ENCODE peak calls at places on chromosome 15, in seven cellular contexts. One of them, this sample, is unnamed.

GRCh38 chr15:31382693-31383005 is 56.0 kb downstream of the KLF13 start:
- DNase-seq in tibial artery: no peak
- DNase-seq in pancreas: peak; percentile 7
- DNase-seq in neural progenitor cell: no peak
- DNase-seq in H9: no peak
- DNase-seq in thoracic aorta: no peak
- DNase-seq in CD4-positive, alpha-beta T cell: no peak
- DNase-seq in this sample: no peak

GRCh38 chr15:43134157-43134637 is 811 bp downstream of the TMEM62 start:
- DNase-seq in tibial artery: no peak
- DNase-seq in pancreas: no peak
- DNase-seq in neural progenitor cell: peak; percentile 22
- DNase-seq in H9: peak; percentile 37
- DNase-seq in thoracic aorta: no peak
- DNase-seq in CD4-positive, alpha-beta T cell: no peak
- DNase-seq in this sample: peak; percentile 26

GRCh38 chr15:69125236-69125635 is 35.2 kb upstream of the GLCE start:
- DNase-seq in tibial artery: no peak
- DNase-seq in pancreas: no peak
- DNase-seq in neural progenitor cell: peak; percentile 11
- DNase-seq in H9: no peak
- DNase-seq in thoracic aorta: no peak
- DNase-seq in CD4-positive, alpha-beta T cell: no peak
- DNase-seq in this sample: no peak

GRCh38 chr15:48579945-48580671 is 65.4 kb downstream of the FBN1 start:
- DNase-seq in tibial artery: no peak
- DNase-seq in pancreas: no peak
- DNase-seq in neural progenitor cell: no peak
- DNase-seq in H9: no peak
- DNase-seq in thoracic aorta: no peak
- DNase-seq in CD4-positive, alpha-beta T cell: no peak
- DNase-seq in this sample: no peak

GRCh38 chr15:35443376-35443775 is 102.6 kb downstream of the DPH6 start:
- DNase-seq in tibial artery: no peak
- DNase-seq in pancreas: no peak
- DNase-seq in neural progenitor cell: no peak
- DNase-seq in H9: no peak
- DNase-seq in thoracic aorta: no peak
- DNase-seq in CD4-positive, alpha-beta T cell: no peak
- DNase-seq in this sample: no peak

GRCh38 chr15:82919231-82919886 is 33.2 kb downstream of the HOMER2 start:
- DNase-seq in tibial artery: no peak
- DNase-seq in pancreas: peak; percentile 86
- DNase-seq in neural progenitor cell: no peak
- DNase-seq in H9: no peak
- DNase-seq in thoracic aorta: no peak
- DNase-seq in CD4-positive, alpha-beta T cell: no peak
- DNase-seq in this sample: peak; percentile 53

GRCh38 chr15:96160269-96160668 is 170.2 kb upstream of the NR2F2 start:
- DNase-seq in tibial artery: peak; percentile 67
- DNase-seq in pancreas: peak; percentile 48
- DNase-seq in neural progenitor cell: no peak
- DNase-seq in H9: no peak
- DNase-seq in thoracic aorta: no peak
- DNase-seq in CD4-positive, alpha-beta T cell: no peak
- DNase-seq in this sample: no peak

GRCh38 chr15:38085104-38085503 is 150.7 kb downstream of the TMCO5A start:
- DNase-seq in tibial artery: no peak
- DNase-seq in pancreas: no peak
- DNase-seq in neural progenitor cell: no peak
- DNase-seq in H9: no peak
- DNase-seq in thoracic aorta: no peak
- DNase-seq in CD4-positive, alpha-beta T cell: no peak
- DNase-seq in this sample: no peak

GRCh38 chr15:70428211-70428822 is 330.6 kb upstream of the TLE3 start:
- DNase-seq in tibial artery: no peak
- DNase-seq in pancreas: no peak
- DNase-seq in neural progenitor cell: no peak
- DNase-seq in H9: no peak
- DNase-seq in thoracic aorta: no peak
- DNase-seq in CD4-positive, alpha-beta T cell: no peak
- DNase-seq in this sample: no peak

GRCh38 chr15:96974761-96975160 is 644.3 kb downstream of the NR2F2 start:
- DNase-seq in tibial artery: no peak
- DNase-seq in pancreas: no peak
- DNase-seq in neural progenitor cell: no peak
- DNase-seq in H9: no peak
- DNase-seq in thoracic aorta: no peak
- DNase-seq in CD4-positive, alpha-beta T cell: no peak
- DNase-seq in this sample: no peak

GRCh38 chr15:48582472-48583235 is 62.9 kb downstream of the FBN1 start:
- DNase-seq in tibial artery: no peak
- DNase-seq in pancreas: no peak
- DNase-seq in neural progenitor cell: no peak
- DNase-seq in H9: no peak
- DNase-seq in thoracic aorta: no peak
- DNase-seq in CD4-positive, alpha-beta T cell: no peak
- DNase-seq in this sample: no peak

GRCh38 chr15:39934415-39935044 is 615 bp downstream of the EIF2AK4 start:
- DNase-seq in tibial artery: no peak
- DNase-seq in pancreas: no peak
- DNase-seq in neural progenitor cell: peak; percentile 44
- DNase-seq in H9: no peak
- DNase-seq in thoracic aorta: no peak
- DNase-seq in CD4-positive, alpha-beta T cell: no peak
- DNase-seq in this sample: peak; percentile 20

GRCh38 chr15:35702946-35703495 is 157.1 kb upstream of the DPH6 start:
- DNase-seq in tibial artery: no peak
- DNase-seq in pancreas: no peak
- DNase-seq in neural progenitor cell: no peak
- DNase-seq in H9: no peak
- DNase-seq in thoracic aorta: no peak
- DNase-seq in CD4-positive, alpha-beta T cell: no peak
- DNase-seq in this sample: no peak

DNA sequence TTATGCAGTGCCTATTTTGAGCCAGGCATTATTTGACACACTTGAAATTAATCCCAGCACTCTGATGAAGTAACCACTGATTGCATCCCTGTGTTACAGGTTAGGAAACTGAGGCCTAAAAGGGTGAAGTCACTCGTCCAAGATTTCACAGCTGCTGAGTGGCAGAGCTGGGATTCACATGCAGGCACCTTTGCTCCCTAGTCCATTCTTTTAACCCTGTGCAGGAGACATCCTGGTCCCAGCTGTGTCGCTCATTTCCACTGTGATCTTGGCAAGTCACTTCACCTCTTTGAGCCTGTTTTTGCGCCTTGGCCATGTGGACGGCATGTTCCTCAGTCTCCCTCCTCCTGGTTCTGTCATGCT is 70.5 kb downstream of the SMAD6 start:
- DNase-seq in tibial artery: no peak
- DNase-seq in pancreas: no peak
- DNase-seq in neural progenitor cell: no peak
- DNase-seq in H9: no peak
- DNase-seq in thoracic aorta: no peak
- DNase-seq in CD4-positive, alpha-beta T cell: no peak
- DNase-seq in this sample: no peak
- H3K27ac ChIP-seq in tibial artery: peak overlapping the region; percentile 69
- H3K27ac ChIP-seq in pancreas: peak overlapping the region; percentile 87
- H3K27ac ChIP-seq in neural progenitor cell: peak overlapping the region; percentile 93
- H3K27ac ChIP-seq in H9: no peak overlapping the region
- H3K27ac ChIP-seq in thoracic aorta: peak overlapping the region; percentile 76
- H3K27ac ChIP-seq in CD4-positive, alpha-beta T cell: no peak overlapping the region
- H3K27ac ChIP-seq in this sample: no peak overlapping the region

GRCh38 chr15:98647774-98648653 is at the start of gene IGF1R:
- DNase-seq in tibial artery: peak; percentile 86
- DNase-seq in pancreas: peak; percentile 85
- DNase-seq in neural progenitor cell: peak; percentile 96
- DNase-seq in H9: peak; percentile 86
- DNase-seq in thoracic aorta: peak; percentile 53
- DNase-seq in CD4-positive, alpha-beta T cell: peak; percentile 89
- DNase-seq in this sample: peak; percentile 78
- TF ChIP-seq CTCF in tibial artery: no peak
- TF ChIP-seq CTCF in pancreas: no peak
- TF ChIP-seq CTCF in neural progenitor cell: peak; percentile 9
- TF ChIP-seq CTCF in H9: no peak
- TF ChIP-seq CTCF in thoracic aorta: peak; percentile 2
- TF ChIP-seq CTCF in CD4-positive, alpha-beta T cell: peak; percentile 17
- TF ChIP-seq CTCF in this sample: peak; percentile 60

DNA sequence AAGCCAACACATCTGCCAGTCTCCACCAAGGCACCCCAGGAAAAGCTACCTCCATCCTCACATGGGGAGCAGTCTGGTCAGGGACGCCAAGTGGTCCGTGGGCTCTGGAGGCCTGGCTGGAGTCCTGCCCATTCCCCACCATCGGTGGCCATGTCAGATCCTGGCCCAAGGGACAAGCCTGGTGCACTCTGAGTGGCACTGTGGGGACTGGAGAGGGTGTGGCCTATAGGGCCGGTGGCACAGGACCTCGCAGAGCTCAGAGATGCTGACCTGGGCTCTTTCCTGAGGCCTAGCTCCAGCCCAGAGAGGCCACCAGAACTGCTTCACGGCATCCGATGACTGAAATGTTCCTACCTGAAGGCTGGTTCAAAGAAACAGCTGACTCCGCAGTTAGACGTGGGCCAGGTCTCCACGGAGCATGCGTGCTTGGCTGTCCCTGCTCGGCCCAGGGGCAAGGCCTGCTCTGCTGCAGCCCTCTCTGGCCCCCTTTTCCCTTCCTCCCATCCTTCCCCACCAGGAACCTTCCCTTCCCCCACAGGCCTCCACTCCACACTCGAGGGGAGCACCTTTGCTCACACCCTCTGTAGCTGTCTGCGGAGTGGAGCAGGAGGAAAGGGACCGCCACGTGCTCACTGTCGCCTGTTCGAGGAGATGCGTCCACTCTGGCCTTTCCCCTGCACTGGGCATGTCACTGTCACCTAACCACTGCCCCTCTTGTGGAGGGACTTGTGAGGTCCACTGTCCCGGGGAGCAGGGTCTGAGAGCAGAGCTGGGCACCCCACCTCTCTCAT is 119.3 kb downstream of the CHSY1 start:
- DNase-seq in tibial artery: no peak
- DNase-seq in pancreas: no peak
- DNase-seq in neural progenitor cell: no peak
- DNase-seq in H9: no peak
- DNase-seq in thoracic aorta: no peak
- DNase-seq in CD4-positive, alpha-beta T cell: no peak
- DNase-seq in this sample: no peak
- H3K27ac ChIP-seq in tibial artery: no peak overlapping the region
- H3K27ac ChIP-seq in pancreas: no peak overlapping the region
- H3K27ac ChIP-seq in neural progenitor cell: no peak overlapping the region
- H3K27ac ChIP-seq in H9: no peak overlapping the region
- H3K27ac ChIP-seq in thoracic aorta: no peak overlapping the region
- H3K27ac ChIP-seq in CD4-positive, alpha-beta T cell: no peak overlapping the region
- H3K27ac ChIP-seq in this sample: no peak overlapping the region

GRCh38 chr15:75043509-75044257 is 20.3 kb downstream of the PPCDC start:
- DNase-seq in tibial artery: peak; percentile 99
- DNase-seq in pancreas: peak; percentile 96
- DNase-seq in neural progenitor cell: no peak
- DNase-seq in H9: no peak
- DNase-seq in thoracic aorta: peak; percentile 93
- DNase-seq in CD4-positive, alpha-beta T cell: no peak
- DNase-seq in this sample: no peak
- TF ChIP-seq CTCF in tibial artery: peak; percentile 70
- TF ChIP-seq CTCF in pancreas: no peak
- TF ChIP-seq CTCF in neural progenitor cell: no peak
- TF ChIP-seq CTCF in H9: no peak
- TF ChIP-seq CTCF in thoracic aorta: peak; percentile 39
- TF ChIP-seq CTCF in CD4-positive, alpha-beta T cell: no peak
- TF ChIP-seq CTCF in this sample: no peak

GRCh38 chr15:90033006-90033405 is 31.9 kb downstream of the ZNF710 start:
- DNase-seq in tibial artery: peak; percentile 0
- DNase-seq in pancreas: no peak
- DNase-seq in neural progenitor cell: no peak
- DNase-seq in H9: no peak
- DNase-seq in thoracic aorta: no peak
- DNase-seq in CD4-positive, alpha-beta T cell: no peak
- DNase-seq in this sample: no peak
- H3K27ac ChIP-seq in tibial artery: no peak overlapping the region
- H3K27ac ChIP-seq in pancreas: peak overlapping the region; percentile 71
- H3K27ac ChIP-seq in neural progenitor cell: no peak overlapping the region
- H3K27ac ChIP-seq in H9: no peak overlapping the region
- H3K27ac ChIP-seq in thoracic aorta: no peak overlapping the region
- H3K27ac ChIP-seq in CD4-positive, alpha-beta T cell: no peak overlapping the region
- H3K27ac ChIP-seq in this sample: peak overlapping the region; percentile 24

GRCh38 chr15:22241451-22241850 is 161.1 kb downstream of the OR4M2 start:
- DNase-seq in tibial artery: no peak
- DNase-seq in pancreas: no peak
- DNase-seq in neural progenitor cell: no peak
- DNase-seq in H9: no peak
- DNase-seq in thoracic aorta: no peak
- DNase-seq in CD4-positive, alpha-beta T cell: no peak
- DNase-seq in this sample: no peak

GRCh38 chr15:22240951-22241350 is 160.6 kb downstream of the OR4M2 start:
- DNase-seq in tibial artery: no peak
- DNase-seq in pancreas: no peak
- DNase-seq in neural progenitor cell: no peak
- DNase-seq in H9: no peak
- DNase-seq in thoracic aorta: no peak
- DNase-seq in CD4-positive, alpha-beta T cell: no peak
- DNase-seq in this sample: no peak

GRCh38 chr15:22239806-22240180 is 159.5 kb downstream of the OR4M2 start:
- DNase-seq in tibial artery: no peak
- DNase-seq in pancreas: no peak
- DNase-seq in neural progenitor cell: no peak
- DNase-seq in H9: no peak
- DNase-seq in thoracic aorta: no peak
- DNase-seq in CD4-positive, alpha-beta T cell: no peak
- DNase-seq in this sample: no peak

GRCh38 chr15:22240403-22240802 is 160.1 kb downstream of the OR4M2 start:
- DNase-seq in tibial artery: no peak
- DNase-seq in pancreas: no peak
- DNase-seq in neural progenitor cell: no peak
- DNase-seq in H9: no peak
- DNase-seq in thoracic aorta: no peak
- DNase-seq in CD4-positive, alpha-beta T cell: no peak
- DNase-seq in this sample: no peak

DNA sequence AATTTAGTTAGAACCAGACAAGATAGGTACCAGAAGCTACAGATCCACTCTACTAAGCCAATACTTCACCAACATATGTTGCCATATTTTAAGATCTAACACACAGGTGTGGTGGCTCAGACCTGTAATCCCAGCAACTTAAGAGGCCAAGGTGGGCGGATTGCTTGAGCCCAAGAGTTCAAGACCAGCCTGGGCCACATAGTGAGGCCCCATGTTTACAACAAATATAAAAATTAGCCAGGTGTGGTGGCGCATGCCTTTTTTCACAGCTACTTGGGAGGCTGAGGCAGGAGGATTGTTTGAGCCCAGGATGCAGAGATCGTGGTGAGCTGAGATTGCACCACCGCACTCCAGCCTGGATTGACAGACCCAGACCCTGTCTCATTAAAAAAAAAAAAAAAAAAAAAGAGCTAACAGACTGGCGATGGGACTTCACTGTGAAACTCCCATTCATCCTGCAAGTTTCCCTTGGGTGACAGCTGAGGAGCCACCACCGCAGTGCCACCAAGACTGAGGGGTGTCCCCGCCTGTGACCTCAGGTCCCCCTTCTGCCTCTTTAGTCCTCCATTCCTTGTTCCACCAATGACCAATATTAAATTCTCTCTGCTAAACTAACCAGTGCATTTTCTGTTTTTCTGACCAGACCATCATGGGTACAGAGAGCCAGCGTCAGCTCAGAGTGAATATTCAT is 163.3 kb downstream of the OR4M2 start:
- DNase-seq in tibial artery: no peak
- DNase-seq in pancreas: no peak
- DNase-seq in neural progenitor cell: no peak
- DNase-seq in H9: no peak
- DNase-seq in thoracic aorta: no peak
- DNase-seq in CD4-positive, alpha-beta T cell: no peak
- DNase-seq in this sample: no peak
- TF ChIP-seq CTCF in tibial artery: no peak
- TF ChIP-seq CTCF in pancreas: no peak
- TF ChIP-seq CTCF in neural progenitor cell: no peak
- TF ChIP-seq CTCF in H9: no peak
- TF ChIP-seq CTCF in thoracic aorta: no peak
- TF ChIP-seq CTCF in CD4-positive, alpha-beta T cell: no peak
- TF ChIP-seq CTCF in this sample: no peak

This sample was measured in RWPE1.